ENCODE peak calls at places on chromosomes 5 and 9, in five cellular contexts. Z, D, H, Y and N are unnamed samples.

GRCh38 chr9:137028281-137029057 is 432 bp upstream of the ABCA2 start:
- DNase-seq in D (no peak), Y (no peak), H (no peak), Z (peak), N (peak)

GRCh38 chr9:36192196-36192595 is 1.5 kb downstream of the CLTA start:
- DNase-seq in Z (no peak), D (no peak), H (no peak), Y (peak), N (no peak)

GRCh38 chr5:176553260-176554085 is 4.3 kb downstream of the CDHR2 start:
- DNase-seq in Y (no peak), Z (peak), D (no peak), H (no peak), N (peak)

GRCh38 chr5:170632985-170633234 is 129.1 kb downstream of the KCNIP1 start:
- DNase-seq in H (no peak), D (no peak), Z (peak), Y (peak), N (peak)

GRCh38 chr5:168315991-168316578 is 24.6 kb downstream of the WWC1 start:
- DNase-seq in H (no peak), Z (peak), Y (no peak), D (no peak), N (peak)

GRCh38 chr5:67246108-67246507 is 49.5 kb upstream of the CD180 start:
- DNase-seq in H (peak), D (no peak), Z (no peak), Y (no peak), N (no peak)

GRCh38 chr9:127926961-127927456 is 3.6 kb downstream of the PIP5KL1 start:
- DNase-seq in Z (no peak), Y (no peak), H (no peak), D (no peak), N (no peak)

GRCh38 chr5:178252258-178252657 is 19.7 kb upstream of the PHYKPL start:
- DNase-seq in H (no peak), Z (no peak), D (no peak), Y (no peak), N (no peak)

GRCh38 chr5:77180167-77181081 is 30.1 kb upstream of the PDE8B start:
- DNase-seq in D (no peak), H (no peak), Z (peak), Y (peak), N (peak)

GRCh38 chr5:61293051-61293450 is 39.0 kb upstream of the ZSWIM6 start:
- DNase-seq in H (no peak), Y (no peak), Z (peak), D (no peak), N (peak)

GRCh38 chr5:32174011-32174866 is at the start of gene GOLPH3:
- DNase-seq in H (peak), Y (peak), D (peak), Z (peak), N (peak)

GRCh38 chr9:132214027-132214622 is 52.3 kb downstream of the NTNG2 start:
- DNase-seq in H (peak), D (no peak), Z (no peak), Y (peak), N (peak)

GRCh38 chr5:155631116-155631515 is 617.6 kb downstream of the KIF4B start:
- DNase-seq in H (no peak), Z (no peak), D (no peak), Y (no peak), N (no peak)

GRCh38 chr5:119354522-119355243 is 1.1 kb upstream of the TNFAIP8 start:
- DNase-seq in D (no peak), Z (no peak), Y (no peak), H (no peak), N (no peak)

GRCh38 chr9:16542290-16542689 is 328.2 kb downstream of the BNC2 start:
- DNase-seq in D (no peak), H (no peak), Y (no peak), Z (no peak), N (no peak)

GRCh38 chr9:72338631-72339030 is 26.4 kb downstream of the ZFAND5 start:
- DNase-seq in D (no peak), Z (no peak), H (no peak), Y (no peak), N (no peak)

GRCh38 chr9:114401344-114401743 is 13.6 kb upstream of the AKNA start:
- DNase-seq in Y (no peak), H (no peak), Z (peak), D (no peak), N (no peak)

GRCh38 chr9:89508951-89509607 is 11.2 kb upstream of the SEMA4D start:
- DNase-seq in Z (no peak), D (no peak), Y (no peak), H (no peak), N (no peak)

GRCh38 chr9:111986035-111986556 is 89.5 kb downstream of the UGCG start:
- DNase-seq in H (no peak), Z (no peak), D (no peak), Y (no peak), N (no peak)

GRCh38 chr5:68239485-68239884 is 23.9 kb downstream of the PIK3R1 start:
- DNase-seq in Z (peak), H (no peak), D (peak), Y (peak), N (peak)

GRCh38 chr5:160262665-160263064 is 33.4 kb downstream of the FABP6 start:
- DNase-seq in H (no peak), D (no peak), Y (no peak), Z (peak), N (no peak)

GRCh38 chr9:122642226-122642625 is 15.2 kb downstream of the OR1B1 start:
- DNase-seq in D (no peak), H (no peak), Y (no peak), Z (no peak), N (no peak)

GRCh38 chr9:112239708-112240107 is 64.6 kb upstream of the SUSD1 start:
- DNase-seq in D (no peak), H (no peak), Z (no peak), Y (no peak), N (no peak)

GRCh38 chr5:168916266-168916665 is 337.1 kb upstream of the PANK3 start:
- DNase-seq in Y (peak), D (peak), H (no peak), Z (peak), N (no peak)

GRCh38 chr5:177303121-177303924 is at the start of the genes PRELID1 and RAB24:
- DNase-seq in D (peak), Z (peak), Y (peak), H (peak), N (peak)

GRCh38 chr5:61228691-61229280 is 66.5 kb upstream of the SMIM15 start:
- DNase-seq in D (no peak), Y (no peak), H (no peak), Z (no peak), N (no peak)

GRCh38 chr9:108783318-108784127 is 72.3 kb downstream of the ACTL7B start:
- DNase-seq in Z (no peak), Y (no peak), H (no peak), D (no peak), N (no peak)

GRCh38 chr5:53480474-53481353 is at the start of gene FST:
- DNase-seq in Z (no peak), D (no peak), Y (no peak), H (peak), N (peak)

GRCh38 chr5:177498013-177498847 is 826 bp upstream of the PDLIM7 start:
- DNase-seq in D (no peak), Y (peak), H (no peak), Z (peak), N (peak)

GRCh38 chr5:78691073-78691960 is 42.7 kb upstream of the LHFPL2 start:
- DNase-seq in Y (no peak), D (no peak), H (no peak), Z (no peak), N (no peak)

GRCh38 chr9:7174884-7175283 is 417.1 kb downstream of the KDM4C start:
- DNase-seq in H (peak), D (no peak), Y (no peak), Z (no peak), N (no peak)

GRCh38 chr9:135718616-135719015 is 16.6 kb downstream of the KCNT1 start:
- DNase-seq in H (peak), Z (no peak), Y (no peak), D (no peak), N (no peak)

GRCh38 chr9:105243015-105243686 is 1.3 kb upstream of the SLC44A1 start:
- DNase-seq in H (no peak), Z (no peak), D (no peak), Y (no peak), N (no peak)

GRCh38 chr5:124274949-124275348 is 471.5 kb downstream of the ZNF608 start:
- DNase-seq in D (no peak), H (no peak), Y (no peak), Z (no peak), N (no peak)

GRCh38 chr9:103533318-103533717 is 538.2 kb downstream of the CYLC2 start:
- DNase-seq in H (no peak), Y (no peak), D (no peak), Z (no peak), N (no peak)

DNA sequence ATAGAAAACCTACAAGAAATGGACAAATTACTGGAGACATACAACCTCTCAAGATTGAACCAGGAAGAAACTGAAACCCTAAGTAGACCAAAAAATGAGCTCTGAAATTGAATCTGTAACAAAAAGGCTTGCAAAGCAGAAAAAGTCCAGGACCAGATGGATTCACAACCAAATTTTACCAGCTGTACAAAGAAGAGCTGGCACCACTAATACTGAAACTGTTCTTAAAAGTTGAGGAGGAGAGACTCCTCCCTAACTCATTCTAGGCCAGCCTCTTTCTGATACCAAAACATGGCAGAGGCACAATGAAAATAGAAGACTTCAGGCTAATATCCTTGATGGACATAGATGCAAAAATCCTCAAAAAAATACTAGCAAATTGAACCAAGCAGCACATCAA is 542.3 kb downstream of the CYLC2 start:
- DNase-seq in Y (no peak), Z (no peak), D (no peak), H (no peak), N (no peak)
- TF ChIP-seq EP300 in Y (no peak), Z (no peak), D (no peak), H (no peak), N (no peak)

DNA sequence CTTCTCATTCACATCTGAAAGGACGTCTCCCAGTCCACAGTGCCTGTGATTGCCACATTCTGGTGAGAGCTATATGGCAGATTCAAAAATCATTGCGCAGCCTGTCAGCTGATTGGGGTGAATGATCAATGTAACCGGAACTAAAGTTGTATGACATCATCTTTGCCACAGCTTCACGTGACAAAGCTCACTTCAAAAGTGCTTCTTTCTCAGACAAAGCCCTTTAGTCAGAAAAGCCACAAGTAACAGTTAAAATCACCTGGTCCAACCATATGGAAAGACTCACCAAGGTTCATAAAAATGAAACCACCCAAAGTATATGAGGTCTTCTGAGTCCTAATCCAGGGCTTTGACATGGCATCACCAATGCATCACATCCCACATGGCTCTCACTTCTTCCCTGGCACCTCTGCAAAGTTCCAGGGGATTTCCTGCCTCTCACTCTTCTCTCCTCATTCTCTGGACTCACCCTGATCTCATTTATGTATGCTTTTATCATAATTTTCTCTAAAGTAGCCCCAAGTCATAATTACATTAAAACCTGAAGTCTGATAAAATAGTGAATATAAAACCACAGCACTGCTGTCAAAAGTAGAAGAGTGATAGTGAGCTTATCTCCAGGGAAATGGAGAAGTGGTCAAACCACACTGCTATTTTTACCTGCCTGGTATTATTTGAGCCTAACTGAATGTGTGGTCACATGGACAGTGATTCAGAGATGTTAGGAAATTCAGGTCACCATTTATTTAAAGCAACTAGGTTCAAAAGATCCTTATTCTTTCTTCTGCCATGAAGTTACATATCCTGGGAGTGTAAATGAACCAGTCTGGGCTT is 193.1 kb upstream of the PTGER4 start:
- DNase-seq in Y (no peak), D (no peak), H (no peak), Z (no peak), N (no peak)
- H3K27ac ChIP-seq in Y (no peak), D (no peak), H (no peak), Z (no peak), N (no peak)

DNA sequence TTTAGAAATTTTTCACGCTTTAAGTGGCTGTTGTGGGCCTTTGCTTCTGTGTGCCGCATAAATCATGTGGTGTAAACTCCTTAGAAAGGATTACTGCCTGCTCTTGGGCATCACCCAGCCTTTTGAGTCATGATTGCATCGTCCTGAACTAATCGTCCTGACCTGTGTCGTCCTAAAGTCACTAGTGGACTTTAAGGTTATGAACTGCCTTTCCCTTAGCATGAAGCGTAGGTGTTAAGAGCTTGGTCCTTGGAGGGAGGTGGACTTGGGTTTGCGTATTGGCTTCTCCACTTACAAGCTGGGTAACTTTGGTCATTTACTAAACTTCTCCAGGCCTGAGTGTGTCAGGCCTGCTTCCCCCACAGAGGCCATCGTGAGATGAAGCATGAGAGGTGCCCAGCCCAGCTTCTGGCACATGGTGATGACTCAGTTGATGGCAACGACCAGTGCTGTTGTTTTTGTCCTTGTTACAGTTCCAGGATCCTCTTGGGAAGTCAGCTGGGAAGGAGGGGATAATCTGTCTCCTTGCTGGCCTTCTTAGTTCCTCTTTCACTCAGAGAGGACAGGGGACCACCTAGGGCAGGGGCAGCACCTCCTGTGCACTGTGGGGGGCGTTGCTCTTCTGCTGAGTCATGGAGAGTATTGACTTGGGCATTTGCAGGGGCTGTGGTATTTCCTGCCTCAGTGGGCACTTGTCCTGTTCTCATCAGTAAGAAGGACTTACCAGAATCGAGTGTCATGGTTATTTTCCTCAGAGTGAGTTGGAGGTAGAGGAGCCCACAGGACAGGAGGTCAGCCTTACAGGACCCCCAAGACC is 54.2 kb upstream of the NCS1 start:
- DNase-seq in Y (peak), H (no peak), D (no peak), Z (no peak), N (no peak)
- TF ChIP-seq CTCF in Y (no peak), H (no peak), D (no peak), Z (no peak), N (no peak)

DNA sequence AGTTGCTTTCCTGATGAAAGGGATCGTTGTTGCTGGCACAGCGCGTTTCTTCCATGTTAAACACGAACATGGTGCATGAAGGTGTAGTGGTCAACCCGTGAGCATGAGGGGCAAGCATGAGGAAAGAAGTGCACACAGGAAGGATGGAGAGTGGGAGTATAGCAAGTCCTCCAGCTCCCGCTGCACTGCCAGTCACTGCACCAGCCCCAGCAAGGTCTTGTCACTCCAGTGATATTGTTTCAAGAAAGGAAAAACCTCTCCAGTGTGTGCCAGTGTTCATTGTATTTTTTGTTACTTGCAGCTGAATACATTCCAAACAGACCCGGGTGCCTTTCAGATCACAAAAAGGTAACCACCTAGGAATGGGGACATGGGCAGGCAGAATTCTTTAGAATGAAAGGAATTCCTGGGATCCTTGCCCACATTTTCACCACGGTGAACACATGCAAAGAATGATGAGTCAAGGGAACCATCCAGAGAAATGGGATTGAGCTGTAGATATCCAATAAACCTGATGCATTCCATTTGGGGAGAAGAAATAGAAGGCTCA is 186.3 kb downstream of the AOPEP start:
- DNase-seq in D (no peak), Z (no peak), H (peak), Y (no peak), N (no peak)
- TF ChIP-seq EP300 in D (no peak), Z (no peak), H (peak), Y (no peak), N (no peak)

GRCh38 chr9:129165198-129165597 is 12.9 kb downstream of the IER5L start:
- DNase-seq in Y (no peak), Z (no peak), D (no peak), H (no peak), N (no peak)
- H3K27ac ChIP-seq in Y (peak), Z (peak), D (no peak), H (no peak), N (peak)

DNA sequence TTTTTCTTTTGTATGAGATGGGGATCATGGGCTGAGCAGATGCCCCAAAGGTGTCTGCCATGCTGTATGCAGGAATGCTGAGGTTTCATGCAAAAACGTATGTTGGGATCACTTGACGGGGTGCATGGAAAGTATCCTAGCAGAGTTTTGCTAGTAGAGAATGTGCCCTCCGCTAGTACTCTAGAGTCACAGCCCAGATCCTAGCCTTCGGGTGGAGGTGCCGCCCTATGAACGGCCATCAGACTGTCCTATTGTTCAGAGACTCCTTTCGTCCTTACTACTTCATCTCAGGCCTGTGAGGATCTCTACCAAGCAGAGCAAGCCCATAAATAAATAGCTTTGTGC is 69.6 kb upstream of the SPATA31E1 start:
- DNase-seq in Y (no peak), D (no peak), Z (no peak), H (no peak), N (no peak)
- TF ChIP-seq CTCF in Y (no peak), D (no peak), Z (no peak), H (no peak), N (no peak)

DNA sequence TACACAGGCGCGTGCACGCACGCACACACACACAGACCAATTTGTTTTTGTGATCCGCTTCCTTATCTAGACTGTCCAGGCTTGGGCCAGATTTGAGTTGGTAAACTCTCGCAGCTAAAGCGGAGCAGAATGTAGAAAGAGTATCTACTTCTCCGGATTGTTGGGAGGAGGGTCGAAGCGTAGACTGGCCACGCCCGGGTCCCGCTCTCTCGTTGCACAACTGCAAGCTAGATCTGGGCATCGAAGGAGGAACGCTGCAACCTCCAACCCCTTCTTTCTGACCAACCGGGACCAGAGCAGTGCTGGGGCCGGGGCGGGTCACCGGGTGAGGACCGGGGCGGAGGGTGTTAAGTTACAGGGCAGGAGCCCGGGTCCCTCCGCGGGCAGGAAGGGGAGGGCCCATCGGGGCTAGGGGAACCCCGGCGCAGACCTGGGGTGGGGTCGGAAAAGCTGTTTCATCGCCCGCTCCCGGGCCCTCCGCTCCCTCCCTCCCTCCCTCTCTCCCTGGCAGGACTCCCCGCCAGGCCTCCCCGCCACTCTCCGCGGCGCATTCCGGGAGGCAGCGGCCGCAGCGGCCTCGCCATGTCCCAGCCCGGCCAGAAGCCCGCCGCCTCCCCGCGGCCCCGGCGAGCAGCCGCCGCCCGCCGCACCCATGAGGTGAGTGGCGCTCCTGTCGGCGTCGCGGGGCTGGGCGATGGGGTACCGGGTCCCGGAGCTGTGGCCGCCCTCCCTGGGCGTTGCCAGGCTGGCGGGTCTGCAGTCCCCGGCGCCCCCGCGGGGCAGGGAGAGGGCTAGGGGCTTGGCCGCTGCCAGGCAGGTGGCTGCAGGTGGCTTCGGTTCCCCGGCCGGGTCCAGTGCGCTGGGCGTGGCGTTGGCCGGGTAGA is at the start of gene CAST:
- DNase-seq in Z (peak), D (peak), Y (peak), H (peak), N (peak)
- TF ChIP-seq EP300 in Z (no peak), D (peak), Y (no peak), H (no peak), N (no peak)